ENCODE peak calls at places on chromosomes 13 and 19, in ten cellular contexts. L is GM12891, K is K562, D is adrenal gland, T is A549, W is uterus, R is prostate gland, J is spleen, V is right lobe of liver, O is Peyer's patch. X is an unnamed sample.

GRCh38 chr13:74052402-74052928 is 81.7 kb downstream of the KLF12 start:
- DNase-seq in D (no peak), K (no peak), W (no peak), T (peak), O (no peak), J (no peak), L (no peak), V (no peak), R (peak), X (no peak)

GRCh38 chr13:99624936-99625540 is 123.8 kb downstream of the TM9SF2 start:
- DNase-seq in O (no peak), W (no peak), T (no peak), J (no peak), V (no peak), R (no peak), D (no peak), K (no peak), L (no peak), X (no peak)

GRCh38 chr13:31965361-31966066 is 66.1 kb upstream of the FRY start:
- DNase-seq in W (no peak), J (no peak), D (no peak), T (no peak), L (no peak), R (no peak), K (no peak), O (no peak), V (no peak), X (no peak)

GRCh38 chr13:113977976-113978375 is 4.1 kb upstream of the C13orf46 start:
- DNase-seq in T (no peak), K (no peak), D (no peak), R (no peak), L (no peak), O (no peak), J (no peak), V (peak), W (no peak), X (no peak)

GRCh38 chr13:42894765-42895181 is 97.3 kb downstream of the EPSTI1 start:
- DNase-seq in T (no peak), J (no peak), K (no peak), V (no peak), O (no peak), W (no peak), R (no peak), L (no peak), D (peak), X (no peak)

GRCh38 chr19:14772467-14772866 is 5.9 kb downstream of the ADGRE2 start:
- DNase-seq in K (no peak), O (no peak), L (no peak), V (peak), J (no peak), D (no peak), W (no peak), T (no peak), R (no peak), X (no peak)

GRCh38 chr19:58474997-58475713 is 997 bp upstream of the ZNF446 start:
- DNase-seq in L (peak), V (peak), T (no peak), D (no peak), R (no peak), O (no peak), J (no peak), W (no peak), K (no peak), X (no peak)

GRCh38 chr19:56623006-56623405 is 20.0 kb upstream of the SMIM17 start:
- DNase-seq in D (no peak), T (no peak), O (no peak), R (no peak), W (no peak), J (no peak), L (no peak), V (no peak), K (no peak), X (no peak)

GRCh38 chr19:19399733-19400438 is 5.6 kb upstream of the GATAD2A start:
- DNase-seq in D (no peak), L (no peak), O (no peak), K (no peak), T (no peak), R (no peak), J (peak), W (no peak), V (no peak), X (no peak)

GRCh38 chr13:94065741-94066140 is 413.7 kb downstream of the DCT start:
- DNase-seq in J (no peak), K (no peak), O (no peak), L (no peak), R (no peak), V (no peak), W (no peak), T (no peak), D (no peak), X (no peak)

GRCh38 chr19:47512183-47512947 is 2.5 kb downstream of the NAPA start:
- DNase-seq in O (peak), W (no peak), K (no peak), R (peak), L (no peak), D (peak), J (no peak), T (peak), V (no peak), X (peak)

GRCh38 chr13:39918837-39919236 is 263.4 kb downstream of the COG6 start:
- DNase-seq in J (no peak), T (no peak), D (no peak), K (no peak), V (no peak), R (no peak), W (no peak), L (no peak), O (no peak), X (no peak)

GRCh38 chr19:47886010-47886559 is at the start of gene SULT2A1:
- DNase-seq in L (no peak), T (no peak), D (peak), V (peak), O (no peak), R (no peak), J (no peak), K (no peak), W (no peak), X (no peak)

GRCh38 chr13:67075239-67075638 is 154.9 kb downstream of the PCDH9 start:
- DNase-seq in V (no peak), K (no peak), O (no peak), R (no peak), W (no peak), D (no peak), T (peak), J (no peak), L (no peak), X (no peak)

GRCh38 chr13:75792526-75793187 is 156.5 kb downstream of the LMO7 start:
- DNase-seq in T (peak), V (peak), R (no peak), K (no peak), D (no peak), O (no peak), L (no peak), J (no peak), W (no peak), X (no peak)

GRCh38 chr19:19040417-19040816 is 7.0 kb downstream of the ARMC6 start:
- DNase-seq in J (no peak), R (peak), W (peak), L (no peak), V (peak), K (no peak), D (peak), O (no peak), T (peak), X (no peak)

GRCh38 chr13:103291693-103292572 is 225.7 kb upstream of the SLC10A2 start:
- DNase-seq in W (no peak), O (no peak), L (no peak), T (no peak), J (no peak), D (no peak), R (no peak), V (no peak), K (no peak), X (no peak)

GRCh38 chr19:40584007-40584406 is 7.3 kb downstream of the SHKBP1 start:
- DNase-seq in W (no peak), V (no peak), D (no peak), J (peak), K (no peak), T (peak), L (no peak), R (no peak), O (no peak), X (no peak)

DNA sequence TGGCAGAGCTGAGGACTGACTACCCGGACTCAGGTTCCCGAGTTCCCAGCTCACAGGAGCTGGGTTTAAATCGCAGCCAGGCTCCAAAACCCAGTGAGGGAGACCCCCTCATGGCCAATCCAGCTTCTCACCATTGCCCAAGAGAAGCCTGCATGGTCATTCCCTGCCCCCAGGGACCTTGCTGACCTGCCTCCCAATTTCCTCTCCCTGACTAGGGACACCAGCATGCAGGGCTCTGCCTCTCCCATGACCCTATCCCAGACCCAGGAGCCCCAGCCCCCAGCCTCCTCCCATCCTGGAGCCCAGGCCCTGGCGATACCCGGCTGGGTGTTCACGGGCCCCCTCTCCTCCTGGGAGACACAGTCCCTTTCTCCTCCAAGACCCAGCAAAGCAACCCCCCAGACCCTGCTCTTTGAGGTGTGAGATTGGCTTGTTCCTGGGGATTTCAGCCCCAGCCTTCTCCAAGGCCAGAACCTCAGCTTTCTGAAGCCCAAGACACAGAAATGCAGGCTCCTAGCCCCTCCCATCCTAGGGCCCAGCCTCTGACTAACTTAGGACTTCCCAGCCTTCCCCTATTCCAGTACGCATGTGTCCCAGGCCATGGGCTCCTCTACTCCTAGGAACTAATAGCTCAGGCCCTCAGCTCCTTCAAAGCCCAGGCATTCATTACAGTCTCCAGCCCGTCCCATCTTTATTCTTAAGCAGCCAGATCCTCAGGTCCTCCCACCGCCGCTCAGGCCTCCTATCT is 1.1 kb downstream of the GYS1 start:
- DNase-seq in T (peak), O (no peak), D (peak), L (peak), J (peak), W (peak), K (peak), V (no peak), R (peak), X (no peak)
- TF ChIP-seq POLR2A in T (no peak), O (peak), D (peak), L (no peak), J (no peak), W (peak), K (no peak), V (peak), R (peak), X (no peak)

DNA sequence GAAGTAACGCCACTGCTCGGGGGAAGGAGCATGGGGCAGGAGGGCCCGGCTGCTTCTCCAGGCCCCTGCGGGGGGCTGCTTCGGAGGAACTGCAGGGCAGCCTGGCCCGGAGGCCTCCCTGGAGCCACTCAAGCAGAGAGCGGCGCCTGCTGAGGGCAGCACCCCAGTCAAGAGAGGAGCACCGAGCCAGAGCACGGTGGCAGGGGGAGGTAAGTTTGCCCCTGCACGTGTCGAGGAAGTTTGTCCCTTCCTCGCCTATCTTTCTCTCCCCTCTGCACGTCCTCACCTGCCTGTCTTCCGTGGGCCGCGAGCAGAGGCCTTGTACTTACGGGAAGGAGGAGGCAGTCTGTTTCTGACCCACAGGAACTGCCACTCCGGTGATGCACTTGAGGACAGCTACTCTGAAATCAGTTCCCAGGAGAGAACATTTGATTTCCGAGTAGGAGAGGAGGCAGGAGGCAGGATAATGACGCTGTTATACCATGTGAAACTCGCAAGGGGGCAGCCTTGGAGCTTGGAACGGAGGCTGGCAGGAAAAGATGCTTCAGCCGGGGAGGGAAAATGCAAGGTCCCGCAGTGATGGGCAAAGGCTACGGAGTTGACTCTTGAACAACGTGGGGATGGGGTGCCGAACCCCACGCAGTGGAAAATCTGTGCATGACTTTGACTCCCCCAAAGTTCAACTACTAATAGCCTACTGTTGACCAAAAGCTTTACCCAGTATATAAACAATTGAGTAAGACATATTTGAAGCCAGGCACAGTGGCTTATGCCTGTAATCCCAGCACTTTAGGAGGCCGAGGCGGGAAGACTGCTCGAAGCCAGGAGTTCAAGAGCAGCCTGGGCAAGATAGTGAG is 5.0 kb downstream of the FFAR1 start:
- DNase-seq in J (peak), T (peak), W (peak), D (peak), O (peak), K (peak), R (peak), V (peak), L (peak), X (peak)
- TF ChIP-seq POLR2A in J (no peak), T (no peak), W (no peak), D (no peak), O (no peak), K (no peak), R (no peak), V (no peak), L (peak), X (no peak)

GRCh38 chr19:16661480-16662034 is 618 bp downstream of the TMEM38A start:
- DNase-seq in T (no peak), L (no peak), K (peak), R (no peak), W (peak), D (peak), V (peak), J (no peak), O (peak), X (no peak)

GRCh38 chr19:16660763-16661479 is at the start of gene TMEM38A:
- DNase-seq in T (no peak), J (peak), O (peak), D (peak), K (peak), L (peak), V (peak), W (peak), R (peak), X (peak)

GRCh38 chr19:16659464-16659831 is 496 bp downstream of the SMIM7 start:
- DNase-seq in R (no peak), D (peak), W (no peak), L (no peak), O (no peak), V (no peak), T (no peak), J (no peak), K (no peak), X (no peak)

GRCh38 chr19:16657384-16657783 is 2.6 kb downstream of the SMIM7 start:
- DNase-seq in K (no peak), V (no peak), R (no peak), J (no peak), T (no peak), L (no peak), W (no peak), O (no peak), D (no peak), X (no peak)

GRCh38 chr19:16659832-16660708 is at the start of gene SMIM7:
- DNase-seq in W (peak), O (peak), K (peak), T (peak), L (peak), D (peak), R (peak), V (peak), J (peak), X (peak)
- TF ChIP-seq POLR2A in W (peak), O (peak), K (peak), T (peak), L (peak), D (peak), R (peak), V (peak), J (peak), X (peak)

DNA sequence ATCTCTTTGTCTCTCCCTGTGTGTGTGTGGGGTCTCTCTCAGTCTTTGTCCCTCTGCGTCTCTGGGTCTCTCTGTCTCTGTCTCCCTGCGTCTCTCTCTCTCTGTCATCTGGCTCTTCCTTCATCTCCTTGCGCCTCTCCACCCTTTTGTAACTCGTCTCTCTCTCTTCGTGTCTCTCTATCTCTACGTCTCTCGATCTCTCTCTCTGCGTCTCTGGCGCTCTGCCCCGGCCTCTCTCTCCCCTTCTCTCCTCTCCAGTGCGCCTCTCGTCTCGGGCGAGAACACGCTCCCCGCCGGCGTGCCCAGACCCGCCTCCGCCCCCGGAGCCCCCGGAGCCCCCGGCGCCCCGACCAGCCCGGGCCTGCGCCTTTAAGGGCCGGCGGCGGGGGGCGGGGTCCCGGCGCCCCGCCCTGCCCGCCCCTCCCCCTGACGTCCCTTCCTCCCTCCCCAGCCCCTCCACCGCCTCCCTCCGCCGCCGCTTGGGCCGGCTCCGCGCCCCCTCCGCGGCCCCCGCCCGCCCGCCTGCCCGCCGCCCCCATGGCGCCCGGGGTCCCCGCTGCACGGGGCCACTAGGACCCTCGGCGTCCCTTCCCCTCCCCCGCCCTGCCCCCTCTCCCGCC is at the start of gene MARK4:
- DNase-seq in W (peak), L (peak), V (peak), R (peak), J (peak), T (peak), O (peak), D (peak), K (peak), X (peak)
- TF ChIP-seq POLR2A in W (no peak), L (no peak), V (no peak), R (no peak), J (no peak), T (peak), O (no peak), D (no peak), K (peak), X (no peak)

DNA sequence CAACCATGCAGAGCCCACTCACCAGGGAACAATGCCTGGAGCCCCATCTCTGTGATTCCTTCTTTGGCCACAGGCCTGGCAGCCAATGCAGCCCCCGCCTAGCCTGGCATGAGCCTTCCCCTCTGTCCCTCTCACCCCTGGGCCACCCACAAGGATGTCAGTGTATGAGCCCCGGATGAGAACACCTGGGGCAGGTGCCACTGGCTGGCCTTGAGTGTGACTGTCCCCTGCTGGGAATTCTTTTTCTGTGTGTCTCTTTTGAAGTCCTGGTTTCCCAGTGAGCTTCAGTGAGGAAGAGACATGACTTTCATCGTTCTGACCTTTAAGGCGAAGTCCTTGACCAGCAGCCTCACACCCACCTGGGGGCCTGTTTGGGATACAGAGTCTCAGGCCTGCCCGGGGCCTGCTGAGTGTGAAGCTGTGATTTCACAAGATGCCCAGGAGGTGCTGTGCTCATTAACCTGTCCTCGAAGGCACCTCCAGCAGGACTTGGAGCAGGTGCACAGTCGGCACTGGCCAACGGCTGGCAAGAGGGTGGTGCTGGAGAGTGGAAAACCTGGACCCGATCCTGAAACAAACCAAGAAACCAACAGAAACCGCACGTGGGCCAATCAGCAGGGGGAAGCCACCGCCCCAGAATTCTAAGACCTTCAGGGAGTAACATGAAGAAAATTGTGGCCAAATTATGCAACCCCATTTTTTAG is 27.4 kb upstream of the SPACA7 start:
- DNase-seq in O (no peak), T (no peak), R (no peak), K (no peak), V (no peak), L (no peak), W (no peak), D (no peak), J (peak), X (no peak)
- TF ChIP-seq POLR2A in O (no peak), T (no peak), R (no peak), K (no peak), V (no peak), L (no peak), W (no peak), D (no peak), J (no peak), X (no peak)

GRCh38 chr19:2477732-2478191 is 1.8 kb downstream of the GADD45B start:
- DNase-seq in R (peak), L (no peak), W (peak), K (no peak), T (peak), V (peak), J (peak), D (no peak), O (peak), X (no peak)

GRCh38 chr19:2475702-2476450 is at the start of gene GADD45B:
- DNase-seq in J (peak), W (peak), O (peak), T (peak), R (peak), L (peak), D (peak), K (peak), V (peak), X (peak)

GRCh38 chr19:2475018-2475701 is 767 bp upstream of the GADD45B start:
- DNase-seq in L (no peak), D (peak), J (peak), V (peak), O (peak), T (peak), W (peak), K (peak), R (peak), X (no peak)

GRCh38 chr19:2477141-2477710 is 1.3 kb downstream of the GADD45B start:
- DNase-seq in R (peak), D (no peak), J (peak), T (no peak), V (peak), O (peak), W (peak), K (no peak), L (no peak), X (no peak)

GRCh38 chr19:2476451-2477140 is 669 bp downstream of the GADD45B start:
- DNase-seq in D (peak), O (peak), R (no peak), J (peak), L (no peak), T (peak), W (peak), V (peak), K (peak), X (peak)
- TF ChIP-seq POLR2A in D (no peak), O (no peak), R (no peak), J (no peak), L (no peak), T (no peak), W (no peak), V (no peak), K (no peak), X (no peak)